ENCODE peak calls at places on chromosomes 13 and 19, in five cellular contexts. S is tibial nerve, P is stomach, K is breast epithelium, W is HCT116. O is an unnamed sample. For H3K4me1, the result is how much of the 10 kb centered on the place peaks cover.

GRCh38 chr13:31199849-31200635 is at the start of gene B3GLCT:
- DNase-seq in S (peak), P (peak), K (peak), W (peak), O (peak)

GRCh38 chr13:41028051-41028450 is 8.9 kb upstream of the ELF1 start:
- DNase-seq in S (no peak), P (no peak), K (no peak), W (no peak), O (no peak)

GRCh38 chr19:46753420-46754155 is 7.3 kb upstream of the STRN4 start:
- DNase-seq in S (peak), P (peak), K (no peak), W (no peak), O (peak)

GRCh38 chr19:16252459-16253205 is 54.9 kb downstream of the AP1M1 start:
- DNase-seq in S (peak), P (no peak), K (no peak), W (no peak), O (peak)

GRCh38 chr13:36413161-36413560 is 19.1 kb upstream of the CCNA1 start:
- DNase-seq in S (no peak), P (no peak), K (no peak), W (no peak), O (no peak)

GRCh38 chr19:33394006-33394722 is 20.7 kb downstream of the CEBPG start:
- DNase-seq in S (peak), P (no peak), K (no peak), W (no peak), O (no peak)

GRCh38 chr19:28633223-28634030 is 579.5 kb downstream of the UQCRFS1 start:
- DNase-seq in S (no peak), P (no peak), K (no peak), W (no peak), O (peak)

GRCh38 chr13:91174886-91175501 is 172.5 kb upstream of the MIR17HG start:
- DNase-seq in S (no peak), P (no peak), K (no peak), W (no peak), O (no peak)

GRCh38 chr13:85068231-85068630 is 731.0 kb downstream of the SLITRK6 start:
- DNase-seq in S (no peak), P (no peak), K (no peak), W (no peak), O (no peak)

GRCh38 chr19:36489920-36490415 is 607 bp upstream of the ZNF566 start:
- DNase-seq in S (no peak), P (peak), K (peak), W (no peak), O (peak)

GRCh38 chr13:42553098-42554046 is 20.6 kb upstream of the TNFSF11 start:
- DNase-seq in S (no peak), P (no peak), K (no peak), W (no peak), O (no peak)

GRCh38 chr13:101115762-101116161 is 300.5 kb downstream of the NALCN start:
- DNase-seq in S (no peak), P (no peak), K (no peak), W (no peak), O (no peak)

GRCh38 chr13:100389617-100390016 is 199.0 kb downstream of the GGACT start:
- DNase-seq in S (no peak), P (no peak), K (no peak), W (no peak), O (no peak)

GRCh38 chr19:39351537-39352037 is 9.4 kb downstream of the SAMD4B start:
- DNase-seq in S (no peak), P (no peak), K (no peak), W (no peak), O (no peak)

GRCh38 chr19:41555752-41556151 is 20.2 kb upstream of the CEACAM21 start:
- DNase-seq in S (no peak), P (no peak), K (no peak), W (no peak), O (no peak)

GRCh38 chr19:46944918-46945628 is 74.6 kb upstream of the NPAS1 start:
- DNase-seq in S (peak), P (no peak), K (peak), W (no peak), O (peak)

GRCh38 chr19:30492581-30492980 is 120.4 kb downstream of the ZNF536 start:
- DNase-seq in S (no peak), P (no peak), K (no peak), W (no peak), O (no peak)

GRCh38 chr13:38346764-38347163 is 2.9 kb upstream of the UFM1 start:
- DNase-seq in S (no peak), P (no peak), K (no peak), W (no peak), O (no peak)

GRCh38 chr13:100633461-100633860 is 41.1 kb downstream of the TMTC4 start:
- DNase-seq in S (no peak), P (no peak), K (no peak), W (no peak), O (no peak)

GRCh38 chr13:110726726-110727125 is 13.2 kb downstream of the ING1 start:
- DNase-seq in S (no peak), P (no peak), K (no peak), W (no peak), O (no peak)

GRCh38 chr19:31100945-31101344 is 248.3 kb downstream of the TSHZ3 start:
- DNase-seq in S (no peak), P (no peak), K (no peak), W (no peak), O (no peak)

GRCh38 chr19:44576843-44577565 is 36.4 kb upstream of the IGSF23 start:
- DNase-seq in S (no peak), P (peak), K (no peak), W (peak), O (peak)

GRCh38 chr19:7179917-7180306 is 110.4 kb downstream of the ZNF557 start:
- DNase-seq in S (no peak), P (no peak), K (no peak), W (no peak), O (no peak)
- H3K27ac ChIP-seq in S (peak), P (peak), K (peak), W (no peak), O (peak)

GRCh38 chr19:18496167-18496979 is 25.5 kb downstream of the ELL start:
- DNase-seq in S (no peak), P (peak), K (no peak), W (no peak), O (no peak)

GRCh38 chr19:18495204-18495911 is 26.5 kb downstream of the ELL start:
- DNase-seq in S (no peak), P (no peak), K (no peak), W (no peak), O (peak)

GRCh38 chr19:18496980-18497256 is 25.0 kb downstream of the ELL start:
- DNase-seq in S (no peak), P (no peak), K (no peak), W (no peak), O (no peak)

GRCh38 chr19:18491995-18492953 is 29.6 kb downstream of the ELL start:
- DNase-seq in S (no peak), P (no peak), K (no peak), W (no peak), O (peak)

DNA sequence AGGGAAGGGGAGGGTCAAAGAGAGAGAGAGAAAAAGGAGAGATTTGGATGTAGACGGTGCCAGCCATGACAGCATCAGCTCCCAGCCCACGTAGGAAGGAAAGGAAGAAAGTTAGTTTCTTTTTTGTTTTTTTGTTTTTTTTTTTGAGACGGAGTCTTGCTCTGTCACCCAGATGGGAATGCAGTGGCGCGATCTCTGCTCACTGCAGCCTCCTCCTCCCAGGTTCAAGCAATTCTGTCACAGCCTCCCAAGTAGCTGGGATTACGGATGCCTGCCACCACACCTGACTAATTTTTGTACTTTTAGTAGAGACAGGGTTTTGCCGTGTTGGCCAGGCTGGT is 27.6 kb downstream of the ELL start:
- DNase-seq in S (no peak), P (no peak), K (no peak), W (no peak), O (no peak)
- H3K4me1 ChIP-seq in S (half or more), P (half or more), K (under half), W (under half), O (half or more)

DNA sequence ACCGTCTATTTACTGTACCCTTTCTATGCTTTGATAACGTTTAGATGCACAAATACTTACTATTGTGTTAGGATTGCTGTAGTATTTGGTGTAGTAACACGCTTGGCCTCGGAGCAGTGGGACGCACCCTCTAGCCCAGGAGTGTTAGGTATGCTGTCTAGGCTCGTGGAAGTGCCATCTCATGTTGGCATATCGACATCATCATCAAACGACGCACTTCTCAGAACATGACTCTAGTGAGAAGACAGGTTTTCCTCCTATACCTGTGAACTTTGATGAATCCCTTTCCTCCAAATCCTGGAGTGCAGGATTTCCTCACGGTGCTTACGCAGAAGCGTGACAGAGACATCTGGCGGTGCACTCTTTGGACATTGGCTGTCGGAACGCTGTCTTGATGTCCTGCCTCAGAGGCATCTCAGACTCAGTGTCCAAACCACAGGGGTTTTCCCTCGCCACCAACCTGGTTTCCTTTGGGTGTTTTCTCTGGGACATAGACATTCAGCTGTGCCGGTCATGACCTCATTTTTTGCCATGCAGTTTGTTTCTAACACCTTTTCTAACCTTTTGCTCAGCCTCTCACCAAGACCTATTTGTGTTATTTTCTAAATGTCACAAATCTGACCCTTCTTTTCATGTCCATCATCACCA is 6.3 kb downstream of the SNRNP70 start:
- DNase-seq in S (no peak), P (no peak), K (no peak), W (no peak), O (no peak)
- TF ChIP-seq POLR2A in S (no peak), P (no peak), K (no peak), W (no peak), O (no peak)

DNA sequence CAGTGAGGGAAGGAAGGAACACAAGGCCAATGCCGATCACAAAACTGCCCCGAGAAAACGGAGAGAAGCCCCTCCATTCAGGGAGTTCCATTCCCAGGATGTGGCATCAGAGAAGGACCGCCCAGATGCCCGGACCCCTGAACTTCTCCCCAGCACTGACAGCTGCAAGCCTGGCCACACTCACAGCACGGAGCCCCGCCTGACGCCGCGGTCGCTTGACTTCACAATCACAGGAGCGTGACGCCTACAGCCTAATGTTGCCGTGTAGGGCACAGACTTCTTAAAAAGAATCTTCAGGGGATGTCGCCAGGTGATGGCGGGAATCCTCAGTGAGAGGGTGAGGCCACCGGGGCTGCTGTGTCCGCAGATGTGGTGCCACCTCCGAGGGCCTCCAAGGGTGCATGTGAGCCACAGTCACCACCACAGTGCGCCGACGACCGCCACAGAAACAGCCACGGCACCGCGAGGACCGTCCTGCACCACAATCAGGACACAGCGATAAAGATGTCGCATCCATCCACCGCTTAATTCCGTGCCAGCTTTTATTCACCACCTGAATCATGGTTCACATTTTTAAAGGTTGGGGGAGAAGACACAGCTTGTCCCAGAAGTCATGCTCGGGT is 77.2 kb downstream of the SPACA7 start:
- DNase-seq in S (no peak), P (peak), K (no peak), W (no peak), O (no peak)
- H3K27ac ChIP-seq in S (no peak), P (no peak), K (no peak), W (no peak), O (no peak)

GRCh38 chr19:18488403-18488723 is 33.5 kb downstream of the ELL start:
- DNase-seq in S (no peak), P (no peak), K (no peak), W (no peak), O (no peak)

GRCh38 chr19:18490719-18491118 is 31.2 kb downstream of the ELL start:
- DNase-seq in S (no peak), P (no peak), K (no peak), W (no peak), O (no peak)

GRCh38 chr19:18489627-18490184 is 32.2 kb downstream of the ELL start:
- DNase-seq in S (no peak), P (no peak), K (no peak), W (no peak), O (no peak)

GRCh38 chr19:18488838-18489626 is 32.8 kb downstream of the ELL start:
- DNase-seq in S (no peak), P (peak), K (no peak), W (no peak), O (peak)

DNA sequence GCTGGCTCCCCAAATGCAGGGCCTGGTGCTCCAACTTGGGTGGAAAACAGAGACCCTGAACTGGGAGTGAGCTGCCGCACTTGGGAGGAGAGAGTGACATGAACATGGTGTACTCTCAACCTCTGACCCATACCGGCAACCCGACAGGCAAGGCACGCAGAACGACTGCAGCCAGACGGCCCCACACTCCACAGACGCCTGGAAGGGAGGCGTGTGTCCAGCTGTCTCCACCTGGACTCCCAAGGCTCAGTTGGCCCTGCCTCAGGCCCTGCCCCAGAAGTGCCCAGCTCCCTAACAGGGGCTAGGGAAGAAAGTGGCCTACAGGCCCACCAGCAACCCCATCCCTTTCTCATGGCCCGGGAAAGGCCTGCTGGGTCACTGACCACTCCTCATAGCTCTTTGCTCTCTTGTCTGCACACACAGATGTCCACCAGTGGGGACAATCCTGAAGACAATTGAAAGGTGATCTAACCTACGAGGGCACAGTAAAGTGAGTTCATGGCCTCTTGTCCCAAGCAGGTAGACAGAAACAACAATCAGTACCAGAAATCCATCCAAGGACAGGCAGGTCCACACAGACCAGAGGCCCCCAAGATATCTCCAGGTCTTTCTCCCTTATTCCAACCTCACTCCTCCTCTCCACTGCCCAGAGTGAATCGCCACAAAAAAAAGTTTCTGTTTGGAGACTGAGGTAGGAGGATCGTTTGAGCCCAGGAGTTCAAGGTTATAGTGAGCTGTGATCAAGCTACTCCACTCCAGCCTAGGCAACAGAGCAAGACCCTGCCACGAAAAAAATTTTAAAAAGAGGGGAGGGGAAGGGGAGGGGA is 28.2 kb downstream of the ELL start:
- DNase-seq in S (no peak), P (no peak), K (no peak), W (no peak), O (peak)
- H3K4me1 ChIP-seq in S (half or more), P (half or more), K (under half), W (under half), O (half or more)

DNA sequence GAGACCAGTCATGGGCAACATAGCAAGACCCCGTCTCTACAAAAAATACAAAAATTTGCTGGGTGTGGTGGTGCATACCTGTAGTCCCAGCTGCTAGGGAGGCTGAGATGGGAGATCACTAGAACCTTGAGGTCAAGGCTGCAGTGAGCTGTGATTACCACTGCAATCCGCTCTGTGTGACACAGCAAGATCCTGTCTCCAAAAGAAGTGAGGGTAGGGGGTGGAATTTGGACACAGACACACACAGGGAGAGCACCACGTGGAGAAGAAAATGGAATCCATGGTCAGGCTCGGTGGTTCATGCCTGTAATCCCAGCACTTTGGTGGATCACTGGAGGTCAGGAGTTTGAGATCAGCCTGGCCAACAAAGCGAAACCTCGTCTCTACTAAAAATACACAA is 8.7 kb downstream of the TNFSF9 start:
- DNase-seq in S (no peak), P (no peak), K (no peak), W (no peak), O (no peak)
- TF ChIP-seq POLR2A in S (no peak), P (no peak), K (no peak), W (no peak), O (no peak)

GRCh38 chr19:13034636-13035035 is 39.4 kb downstream of the NFIX start:
- DNase-seq in S (no peak), P (no peak), K (no peak), W (no peak), O (no peak)
- H3K27ac ChIP-seq in S (peak), P (peak), K (peak), W (no peak), O (no peak)

DNA sequence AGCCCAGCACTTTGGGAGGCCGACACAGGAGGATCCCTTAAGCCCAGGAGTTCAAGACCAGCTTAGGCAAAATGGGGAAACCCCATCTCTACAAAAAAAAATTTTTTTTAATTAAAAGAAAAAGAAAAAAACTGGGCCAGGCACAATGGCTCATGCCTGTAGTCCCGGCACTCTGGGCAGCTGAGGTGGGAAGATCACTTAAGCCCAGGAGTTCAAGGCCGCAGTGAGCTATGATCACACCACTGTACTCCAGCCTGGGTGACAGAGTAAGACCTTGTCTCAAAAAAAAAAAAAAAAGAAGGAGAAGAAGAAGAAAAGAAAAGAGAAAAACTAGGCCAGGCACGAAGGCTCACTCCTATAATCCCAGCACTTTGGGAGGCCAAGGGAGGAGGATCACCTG is 4.3 kb downstream of the ELL start:
- DNase-seq in S (no peak), P (no peak), K (no peak), W (no peak), O (no peak)
- H3K4me1 ChIP-seq in S (half or more), P (under half), K (under half), W (under half), O (under half)

GRCh38 chr19:13864513-13865242 is 12.3 kb upstream of the NANOS3 start:
- DNase-seq in S (no peak), P (no peak), K (no peak), W (no peak), O (no peak)
- TF ChIP-seq POLR2A in S (no peak), P (no peak), K (no peak), W (no peak), O (no peak)

O was measured in testis.